ENCODE peak calls at places on chromosomes 4 and X, in four cellular contexts. S is Peyer's patch, H is AG09309, P is fibroblast of pulmonary artery. K is an unnamed sample.

GRCh38 chr4:176123710-176124407 is 58.2 kb downstream of the WDR17 start:
- DNase-seq in S (peak), H (no peak), P (peak), K (no peak)

GRCh38 chr4:165953181-165953580 is 80.1 kb downstream of the TLL1 start:
- DNase-seq in S (no peak), H (no peak), P (no peak), K (no peak)

GRCh38 chrX:49001521-49002090 is 458 bp downstream of the GRIPAP1 start:
- DNase-seq in S (peak), H (no peak), P (peak), K (no peak)

GRCh38 chrX:98357146-98357545 is 1473.4 kb downstream of the RPA4 start:
- DNase-seq in S (no peak), H (no peak), P (no peak), K (no peak)

GRCh38 chr4:95304898-95305297 is 243.9 kb downstream of the UNC5C start:
- DNase-seq in S (no peak), H (no peak), P (peak), K (no peak)

GRCh38 chr4:1502976-1503375 is 96.7 kb upstream of the NKX1-1 start:
- DNase-seq in S (peak), H (no peak), P (no peak), K (no peak)

GRCh38 chr4:172995161-172995560 is 173.4 kb upstream of the GALNT7 start:
- DNase-seq in S (no peak), H (no peak), P (no peak), K (no peak)

GRCh38 chrX:109140463-109140862 is 341.4 kb downstream of the GUCY2F start:
- DNase-seq in S (no peak), H (no peak), P (no peak), K (no peak)

GRCh38 chrX:87299563-87300160 is 217.9 kb upstream of the KLHL4 start:
- DNase-seq in S (no peak), H (peak), P (peak), K (no peak)

GRCh38 chr4:123034023-123034422 is 111.6 kb upstream of the NUDT6 start:
- DNase-seq in S (no peak), H (no peak), P (no peak), K (no peak)

GRCh38 chr4:170007113-170007512 is 19.1 kb downstream of the MFAP3L start:
- DNase-seq in S (no peak), H (no peak), P (no peak), K (no peak)

GRCh38 chrX:151393514-151393913 is 3.5 kb upstream of the VMA21 start:
- DNase-seq in S (peak), H (no peak), P (no peak), K (no peak)

GRCh38 chr4:3287271-3287971 is 5.4 kb upstream of the RGS12 start:
- DNase-seq in S (peak), H (no peak), P (no peak), K (peak)

GRCh38 chrX:46953137-46953527 is 40.9 kb downstream of the JADE3 start:
- DNase-seq in S (no peak), H (no peak), P (no peak), K (no peak)

GRCh38 chrX:150087612-150088011 is 149.3 kb upstream of the EOLA2 start:
- DNase-seq in S (no peak), H (no peak), P (no peak), K (no peak)

GRCh38 chrX:150088042-150088441 is 149.8 kb upstream of the EOLA2 start:
- DNase-seq in S (no peak), H (no peak), P (no peak), K (no peak)

GRCh38 chrX:150086371-150086770 is 148.1 kb upstream of the EOLA2 start:
- DNase-seq in S (no peak), H (no peak), P (no peak), K (no peak)

GRCh38 chrX:150085881-150086280 is 147.6 kb upstream of the EOLA2 start:
- DNase-seq in S (no peak), H (no peak), P (peak), K (peak)

GRCh38 chrX:150084474-150085229 is 146.4 kb upstream of the EOLA2 start:
- DNase-seq in S (no peak), H (peak), P (peak), K (no peak)
- H3K4me3 ChIP-seq in S (no peak), H (no peak), P (no peak), K (no peak)

DNA sequence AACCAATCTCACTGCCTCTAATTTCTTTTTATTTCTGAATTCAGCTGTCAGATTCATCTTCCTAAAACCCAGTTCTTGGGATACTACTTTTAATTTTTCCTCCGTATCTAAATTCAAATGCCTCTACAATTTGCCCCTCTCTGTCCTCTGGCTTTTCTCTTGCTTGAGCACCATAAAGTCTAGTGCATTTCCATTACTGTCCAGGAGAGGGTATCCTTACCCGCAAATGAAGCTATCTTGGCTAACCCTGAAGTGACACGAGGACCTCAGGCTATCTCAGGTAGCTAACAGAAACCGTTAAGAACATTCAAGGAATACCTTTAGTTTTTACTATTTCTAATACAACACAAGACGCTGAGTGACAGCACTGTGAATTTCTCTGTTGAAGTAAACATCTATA is 49.4 kb upstream of the PRR32 start:
- DNase-seq in S (no peak), H (no peak), P (no peak), K (no peak)
- TF ChIP-seq CTCF in S (peak), H (no peak), P (no peak), K (no peak)

GRCh38 chr4:109436504-109436903 is 2.9 kb downstream of the SEC24B start:
- DNase-seq in S (no peak), H (no peak), P (no peak), K (no peak)

GRCh38 chr4:109434007-109434792 is 585 bp downstream of the SEC24B start:
- DNase-seq in S (peak), H (no peak), P (peak), K (no peak)

GRCh38 chr4:109433281-109434006 is at the start of gene SEC24B:
- DNase-seq in S (peak), H (peak), P (peak), K (no peak)

GRCh38 chr4:109434793-109435080 is 1.1 kb downstream of the SEC24B start:
- DNase-seq in S (no peak), H (no peak), P (peak), K (no peak)

DNA sequence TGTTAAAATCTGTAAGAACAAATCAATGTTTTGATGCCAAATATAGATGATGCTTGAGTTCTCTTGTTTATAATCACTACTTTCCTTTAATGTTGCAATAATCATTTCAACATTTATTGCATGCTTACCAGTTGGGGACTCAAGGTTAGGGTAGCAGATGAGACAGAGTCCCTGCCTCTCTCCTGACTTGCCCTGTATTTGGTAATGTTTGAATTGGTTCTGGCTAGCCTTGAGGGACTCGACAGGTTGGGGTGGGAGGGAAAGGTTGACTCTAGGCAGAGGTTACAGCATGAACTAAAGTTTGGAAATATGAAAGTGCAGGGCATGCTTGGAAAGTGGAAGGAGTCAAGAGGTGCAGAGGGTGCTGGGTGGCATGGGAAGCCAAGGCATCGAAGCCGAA is 2.0 kb downstream of the SEC24B start:
- DNase-seq in S (no peak), H (no peak), P (no peak), K (no peak)
- H3K4me3 ChIP-seq in S (no peak), H (no peak), P (peak), K (no peak)

DNA sequence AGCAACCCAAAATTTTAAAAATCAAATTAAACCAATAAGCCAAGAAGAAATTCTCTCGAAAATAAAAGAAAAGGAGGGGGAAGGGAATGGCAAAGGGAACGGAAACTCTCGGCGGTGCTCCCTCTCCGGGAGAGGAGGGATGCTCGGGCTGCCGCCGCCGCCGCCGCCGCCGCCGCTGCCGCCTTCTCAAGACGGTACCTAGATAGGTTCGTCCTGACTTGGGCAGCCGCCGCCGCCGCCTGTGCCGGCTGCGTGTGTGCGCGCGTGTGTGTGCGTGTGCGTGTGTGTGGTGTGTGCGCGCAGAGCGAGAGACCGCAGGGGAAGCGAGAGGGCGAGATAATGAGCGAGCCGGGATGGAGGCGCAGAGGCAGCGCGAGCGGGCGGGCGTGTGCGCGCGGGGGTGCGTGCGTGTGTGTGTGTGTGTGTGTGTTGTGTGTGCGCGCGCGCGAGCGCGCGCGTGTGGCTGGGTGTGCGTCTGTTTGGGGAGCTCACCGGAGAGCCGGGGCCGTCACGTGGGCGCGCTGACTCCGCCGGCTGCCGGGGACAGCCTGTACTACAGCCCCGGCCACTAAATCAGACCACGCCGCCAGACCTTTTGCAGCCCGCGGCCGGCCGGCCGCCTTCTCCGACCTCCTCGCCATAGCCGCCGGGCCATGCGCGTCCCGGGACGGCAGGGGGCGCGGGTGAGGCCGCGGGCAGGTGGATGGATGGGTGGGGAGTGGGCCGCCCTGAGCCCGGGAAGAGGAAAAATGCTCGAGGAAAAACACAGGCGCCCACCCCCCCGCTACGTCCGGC is 111.6 kb downstream of the DHX15 start:
- DNase-seq in S (peak), H (no peak), P (peak), K (no peak)
- TF ChIP-seq CTCF in S (peak), H (peak), P (peak), K (peak)

DNA sequence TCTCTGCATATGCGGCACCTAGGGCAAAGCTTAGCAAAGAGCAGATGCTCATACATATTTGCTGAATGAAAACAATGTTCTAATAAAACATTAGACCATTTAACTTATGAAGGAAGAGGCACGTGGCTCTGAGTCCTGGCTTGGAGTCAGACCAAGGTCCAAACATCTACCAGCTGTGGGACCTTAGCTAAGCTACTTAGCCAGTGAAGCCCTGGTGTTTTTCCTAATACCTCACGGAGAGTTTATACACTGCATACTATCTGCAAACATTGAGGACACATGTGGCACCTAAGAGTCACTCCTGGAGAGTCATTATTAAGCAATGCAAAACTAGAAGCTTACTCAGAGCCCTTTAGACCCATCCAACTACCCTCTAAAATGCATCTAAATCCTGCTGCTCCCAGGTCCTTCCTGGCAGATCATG is 9.0 kb downstream of the PDGFC start:
- DNase-seq in S (peak), H (peak), P (peak), K (no peak)
- H3K4me3 ChIP-seq in S (no peak), H (no peak), P (no peak), K (no peak)

GRCh38 chr4:53589511-53589910 is 1.8 kb downstream of the LNX1 start:
- DNase-seq in S (no peak), H (no peak), P (no peak), K (no peak)

GRCh38 chr4:53593765-53594164 is 2.5 kb upstream of the LNX1 start:
- DNase-seq in S (no peak), H (no peak), P (no peak), K (no peak)

GRCh38 chr4:53591372-53591892 is at the start of gene LNX1:
- DNase-seq in S (peak), H (no peak), P (no peak), K (no peak)

GRCh38 chr4:53592686-53593641 is 1.7 kb upstream of the LNX1 start:
- DNase-seq in S (peak), H (no peak), P (peak), K (no peak)

DNA sequence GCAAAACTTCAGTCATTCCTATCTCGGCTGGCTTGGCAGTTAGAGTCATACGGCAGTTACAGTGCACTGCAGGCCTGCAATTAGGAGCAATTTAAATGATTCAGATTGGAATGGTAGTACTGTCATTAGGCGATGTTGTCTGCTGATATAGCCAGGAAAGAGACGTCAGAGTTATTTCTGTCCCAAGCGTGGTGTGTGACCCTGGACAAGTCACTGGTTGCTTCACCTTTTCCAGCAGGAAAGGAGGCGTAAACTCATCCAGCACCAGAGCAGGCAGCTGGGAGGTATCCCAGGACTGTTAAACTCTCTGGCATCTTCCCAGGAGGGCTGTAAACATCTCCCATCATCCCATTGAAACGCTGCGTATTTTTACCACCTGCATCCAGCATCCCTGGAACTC is 842 bp upstream of the LNX1 start:
- DNase-seq in S (peak), H (no peak), P (peak), K (no peak)
- TF ChIP-seq CTCF in S (no peak), H (no peak), P (no peak), K (no peak)